ENCODE peak calls at places on chromosomes 16 and 17, in four cellular contexts. Z is IMR-90, M is psoas muscle, X is AG04450. K is an unnamed sample.
A peak's percentile ranks its signal among the peaks of the same experiment; 100 is the strongest.

GRCh38 chr17:81037783-81038733 is 3.1 kb downstream of the BAIAP2 start:
- DNase-seq in Z (no peak), M (peak; percentile 62), X (no peak), K (no peak)

GRCh38 chr16:86739178-86739577 is 160.8 kb downstream of the FOXL1 start:
- DNase-seq in Z (no peak), M (no peak), X (no peak), K (no peak)

GRCh38 chr16:58421529-58421928 is 29.3 kb downstream of the GINS3 start:
- DNase-seq in Z (peak; percentile 37), M (no peak), X (no peak), K (no peak)

GRCh38 chr16:46916980-46917379 is 32.8 kb downstream of the GPT2 start:
- DNase-seq in Z (peak; percentile 15), M (peak; percentile 12), X (no peak), K (no peak)

GRCh38 chr16:27692576-27692975 is 142.6 kb downstream of the KATNIP start:
- DNase-seq in Z (no peak), M (no peak), X (no peak), K (no peak)

GRCh38 chr16:17497648-17498047 is 26.9 kb upstream of the XYLT1 start:
- DNase-seq in Z (peak; percentile 60), M (no peak), X (no peak), K (no peak)

GRCh38 chr16:10616744-10617640 is 36.6 kb upstream of the EMP2 start:
- DNase-seq in Z (peak; percentile 29), M (peak; percentile 62), X (no peak), K (no peak)

GRCh38 chr16:21703589-21704174 is 39.9 kb downstream of the OTOA start:
- DNase-seq in Z (no peak), M (no peak), X (no peak), K (no peak)

GRCh38 chr16:13923703-13924298 is 3.8 kb downstream of the ERCC4 start:
- DNase-seq in Z (peak; percentile 67), M (no peak), X (no peak), K (no peak)

GRCh38 chr16:55370762-55371482 is 46.9 kb downstream of the IRX6 start:
- DNase-seq in Z (peak; percentile 8), M (peak; percentile 81), X (no peak), K (peak; percentile 14)
- H3K4me3 ChIP-seq in Z (no peak overlapping the region), M (no peak overlapping the region), X (no peak overlapping the region), K (peak overlapping the region; percentile 3)

GRCh38 chr17:39704821-39705551 is 5.1 kb downstream of the ERBB2 start:
- DNase-seq in Z (peak; percentile 50), M (no peak), X (no peak), K (no peak)
- TF ChIP-seq CTCF in Z (peak; percentile 58), M (peak; percentile 29), X (peak; percentile 56), K (peak; percentile 50)

DNA sequence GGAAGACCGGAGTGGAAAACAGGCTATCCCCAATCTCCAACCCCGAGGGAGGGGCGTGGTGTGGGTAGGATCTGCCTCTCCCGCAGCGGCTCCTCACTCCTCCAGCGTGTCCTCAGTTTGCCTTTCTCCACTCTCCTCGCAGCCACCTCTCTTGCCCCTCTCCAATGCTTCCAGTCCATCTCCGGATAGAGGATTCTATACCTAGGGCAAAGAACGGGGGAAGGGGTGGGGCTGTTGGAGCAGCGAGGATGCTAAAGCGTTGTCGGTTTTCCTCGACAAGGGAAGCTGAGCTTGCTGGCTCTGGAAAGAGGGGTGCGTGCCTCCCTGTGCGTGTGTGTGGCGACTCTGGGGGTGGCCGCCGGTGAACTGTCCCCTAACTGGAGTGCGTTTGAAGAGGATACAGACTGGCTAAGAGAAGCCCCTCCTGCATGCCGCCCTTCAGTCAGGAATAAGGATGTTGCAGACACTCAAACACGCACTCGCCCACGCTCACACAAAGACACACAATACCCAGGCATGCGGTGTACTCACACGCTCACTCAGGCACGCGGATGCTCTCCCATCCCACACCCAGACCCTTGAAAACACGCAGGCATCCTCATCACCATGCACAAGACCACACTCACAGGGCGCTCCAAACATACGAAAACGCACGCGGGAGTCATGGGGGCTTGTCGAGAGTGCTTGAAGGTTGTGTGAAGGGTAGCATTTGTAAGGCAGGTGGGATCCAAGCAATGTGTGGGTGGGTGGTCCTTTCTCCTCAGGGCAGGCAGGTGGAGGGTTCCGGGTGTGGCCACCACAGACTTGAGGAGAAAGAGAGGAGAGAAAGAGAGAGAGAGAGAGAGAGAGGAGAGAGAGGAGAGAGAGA is 633 bp upstream of the GPR139 start:
- DNase-seq in Z (no peak), M (no peak), X (no peak), K (no peak)
- H3K4me3 ChIP-seq in Z (no peak overlapping the region), M (no peak overlapping the region), X (no peak overlapping the region), K (no peak overlapping the region)

DNA sequence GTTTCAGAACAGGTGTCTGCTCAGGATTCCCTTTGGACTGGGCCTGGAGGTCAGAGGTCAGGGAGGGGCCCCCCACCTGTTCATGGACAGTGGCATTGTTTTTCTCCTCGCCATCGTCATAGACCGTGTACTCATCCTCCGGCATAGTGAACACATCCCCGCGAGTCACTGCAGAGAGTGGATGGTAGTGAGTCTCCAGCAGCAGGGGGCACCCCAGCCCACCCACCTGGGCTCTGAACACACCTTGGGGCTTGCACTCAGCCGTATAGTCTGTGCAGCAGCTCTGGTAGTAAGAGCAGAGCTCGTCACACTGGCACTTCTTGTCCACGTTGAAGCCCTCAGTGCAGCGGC is 448 bp downstream of the VTN start:
- DNase-seq in Z (no peak), M (no peak), X (no peak), K (no peak)
- TF ChIP-seq CTCF in Z (no peak), M (no peak), X (no peak), K (no peak)